ENCODE peak calls at places on chromosome 11, in four cellular contexts. One of them, this sample, is unnamed.

GRCh38 chr11:1116666-1117390 is 40.9 kb upstream of the MUC5AC start:
- DNase-seq in RWPE2: peak
- DNase-seq in heart right ventricle: no peak
- DNase-seq in neuronal stem cell: no peak
- DNase-seq in this sample: no peak

GRCh38 chr11:8018742-8019631 is 31.9 kb downstream of the EIF3F start:
- DNase-seq in neuronal stem cell: peak
- DNase-seq in RWPE2: no peak
- DNase-seq in heart right ventricle: peak
- DNase-seq in this sample: no peak

GRCh38 chr11:18650353-18650752 is 16.2 kb upstream of the SPTY2D1 start:
- DNase-seq in RWPE2: no peak
- DNase-seq in neuronal stem cell: no peak
- DNase-seq in heart right ventricle: no peak
- DNase-seq in this sample: no peak

GRCh38 chr11:131378931-131379330 is 8.5 kb downstream of the NTM start:
- DNase-seq in RWPE2: no peak
- DNase-seq in neuronal stem cell: no peak
- DNase-seq in heart right ventricle: no peak
- DNase-seq in this sample: no peak

GRCh38 chr11:129374993-129375721 is 491 bp upstream of the BARX2 start:
- DNase-seq in neuronal stem cell: peak
- DNase-seq in RWPE2: no peak
- DNase-seq in heart right ventricle: no peak
- DNase-seq in this sample: no peak

GRCh38 chr11:125201525-125202121 is 37.1 kb downstream of the PKNOX2 start:
- DNase-seq in neuronal stem cell: peak
- DNase-seq in RWPE2: no peak
- DNase-seq in heart right ventricle: no peak
- DNase-seq in this sample: no peak

GRCh38 chr11:65590240-65590738 is 5.3 kb downstream of the KCNK7 start:
- DNase-seq in heart right ventricle: peak
- DNase-seq in neuronal stem cell: no peak
- DNase-seq in RWPE2: no peak
- DNase-seq in this sample: no peak

GRCh38 chr11:36155770-36156485 is 133.3 kb downstream of the COMMD9 start:
- DNase-seq in neuronal stem cell: no peak
- DNase-seq in heart right ventricle: no peak
- DNase-seq in RWPE2: no peak
- DNase-seq in this sample: no peak

GRCh38 chr11:6259638-6260019 is at the start of gene CCKBR:
- DNase-seq in heart right ventricle: no peak
- DNase-seq in neuronal stem cell: peak
- DNase-seq in RWPE2: no peak
- DNase-seq in this sample: no peak

GRCh38 chr11:66861774-66862558 is 5.1 kb downstream of the LRFN4 start:
- DNase-seq in neuronal stem cell: no peak
- DNase-seq in RWPE2: no peak
- DNase-seq in heart right ventricle: no peak
- DNase-seq in this sample: no peak

GRCh38 chr11:77083553-77084245 is 16.9 kb downstream of the CAPN5 start:
- DNase-seq in neuronal stem cell: no peak
- DNase-seq in heart right ventricle: no peak
- DNase-seq in RWPE2: peak
- DNase-seq in this sample: no peak

GRCh38 chr11:74579577-74580270 is 12.7 kb upstream of the POLD3 start:
- DNase-seq in neuronal stem cell: no peak
- DNase-seq in RWPE2: no peak
- DNase-seq in heart right ventricle: no peak
- DNase-seq in this sample: no peak

GRCh38 chr11:113603277-113604059 is 102.6 kb downstream of the TMPRSS5 start:
- DNase-seq in neuronal stem cell: no peak
- DNase-seq in heart right ventricle: peak
- DNase-seq in RWPE2: no peak
- DNase-seq in this sample: no peak

GRCh38 chr11:1810761-1811160 is 24.0 kb upstream of the SYT8 start:
- DNase-seq in neuronal stem cell: no peak
- DNase-seq in heart right ventricle: no peak
- DNase-seq in RWPE2: no peak
- DNase-seq in this sample: no peak

GRCh38 chr11:118953265-118953664 is 2.8 kb upstream of the UPK2 start:
- DNase-seq in RWPE2: no peak
- DNase-seq in heart right ventricle: no peak
- DNase-seq in neuronal stem cell: peak
- DNase-seq in this sample: no peak

GRCh38 chr11:69274531-69275016 is 19.4 kb upstream of the MYEOV start:
- DNase-seq in heart right ventricle: no peak
- DNase-seq in neuronal stem cell: no peak
- DNase-seq in RWPE2: peak
- DNase-seq in this sample: no peak

GRCh38 chr11:128299132-128299726 is 288.1 kb downstream of the ETS1 start:
- DNase-seq in neuronal stem cell: no peak
- DNase-seq in heart right ventricle: no peak
- DNase-seq in RWPE2: no peak
- DNase-seq in this sample: no peak

GRCh38 chr11:133078591-133079179 is 453.6 kb downstream of the OPCML start:
- DNase-seq in neuronal stem cell: peak
- DNase-seq in heart right ventricle: peak
- DNase-seq in RWPE2: no peak
- DNase-seq in this sample: no peak

GRCh38 chr11:108654994-108655631 is 9.8 kb upstream of the DDX10 start:
- DNase-seq in heart right ventricle: no peak
- DNase-seq in neuronal stem cell: no peak
- DNase-seq in RWPE2: no peak
- DNase-seq in this sample: no peak

GRCh38 chr11:16001044-16001568 is 355.2 kb downstream of the SOX6 start:
- DNase-seq in RWPE2: no peak
- DNase-seq in neuronal stem cell: no peak
- DNase-seq in heart right ventricle: no peak
- DNase-seq in this sample: no peak

GRCh38 chr11:94766656-94767291 is 1.4 kb upstream of the AMOTL1 start:
- DNase-seq in heart right ventricle: no peak
- DNase-seq in RWPE2: no peak
- DNase-seq in neuronal stem cell: no peak
- DNase-seq in this sample: no peak
- H3K4me3 ChIP-seq in heart right ventricle: no peak
- H3K4me3 ChIP-seq in RWPE2: no peak
- H3K4me3 ChIP-seq in neuronal stem cell: no peak
- H3K4me3 ChIP-seq in this sample: no peak

GRCh38 chr11:72753341-72754148 is 1.3 kb upstream of the ARAP1 start:
- DNase-seq in heart right ventricle: no peak
- DNase-seq in neuronal stem cell: no peak
- DNase-seq in RWPE2: no peak
- DNase-seq in this sample: no peak
- H3K27ac ChIP-seq in heart right ventricle: no peak
- H3K27ac ChIP-seq in neuronal stem cell: no peak
- H3K27ac ChIP-seq in RWPE2: peak
- H3K27ac ChIP-seq in this sample: no peak

GRCh38 chr11:45665933-45666647 is 668 bp upstream of the CHST1 start:
- DNase-seq in RWPE2: no peak
- DNase-seq in heart right ventricle: no peak
- DNase-seq in neuronal stem cell: no peak
- DNase-seq in this sample: no peak
- H3K4me3 ChIP-seq in RWPE2: no peak
- H3K4me3 ChIP-seq in heart right ventricle: peak
- H3K4me3 ChIP-seq in neuronal stem cell: no peak
- H3K4me3 ChIP-seq in this sample: peak

GRCh38 chr11:64223001-64223651 is 2.9 kb downstream of the TRPT1 start:
- DNase-seq in RWPE2: no peak
- DNase-seq in neuronal stem cell: no peak
- DNase-seq in heart right ventricle: no peak
- DNase-seq in this sample: no peak

GRCh38 chr11:64225608-64226506 is at the start of the genes NUDT22 and TRPT1:
- DNase-seq in heart right ventricle: peak
- DNase-seq in neuronal stem cell: peak
- DNase-seq in RWPE2: peak
- DNase-seq in this sample: no peak

GRCh38 chr11:64226507-64227051 is 505 bp downstream of the NUDT22 start:
- DNase-seq in heart right ventricle: peak
- DNase-seq in neuronal stem cell: no peak
- DNase-seq in RWPE2: no peak
- DNase-seq in this sample: no peak

GRCh38 chr11:64224151-64224890 is 1.7 kb downstream of the TRPT1 start:
- DNase-seq in neuronal stem cell: no peak
- DNase-seq in heart right ventricle: no peak
- DNase-seq in RWPE2: peak
- DNase-seq in this sample: no peak

DNA sequence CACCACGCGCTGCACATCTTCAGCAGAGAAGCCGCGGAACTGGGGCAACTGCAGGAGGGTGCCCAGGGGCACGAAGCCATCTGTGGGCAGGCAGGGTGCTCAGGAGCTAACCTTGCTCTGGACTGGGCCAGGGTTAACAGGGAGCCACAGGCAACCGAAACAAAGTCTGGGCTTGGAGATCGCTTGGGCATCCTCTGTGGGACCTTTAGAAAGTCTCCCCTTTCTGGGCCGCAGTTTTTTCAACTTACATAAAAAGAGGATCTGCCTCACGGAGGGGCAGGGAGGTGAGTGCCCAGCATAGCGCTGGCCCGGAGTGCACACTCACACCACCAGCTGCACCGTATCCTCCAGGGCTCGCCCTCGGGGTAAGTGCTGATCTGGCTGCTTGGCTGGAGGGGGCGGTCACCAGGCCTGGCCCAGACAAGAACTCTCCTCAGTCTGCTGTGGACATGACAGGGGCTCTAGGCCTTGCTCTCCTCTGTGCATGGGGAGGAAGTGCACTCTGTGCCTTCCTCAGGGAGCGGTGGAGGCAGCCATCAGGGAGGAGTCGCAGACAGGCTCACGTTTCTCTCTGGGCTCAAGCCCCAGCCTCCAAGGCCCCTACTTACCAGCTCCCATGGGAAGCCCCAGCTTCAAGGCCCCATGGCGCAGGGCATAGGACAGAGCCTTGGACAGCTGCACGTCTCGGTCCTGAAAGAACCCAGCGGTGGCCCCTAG is 937 bp downstream of the TRPT1 start:
- DNase-seq in RWPE2: no peak
- DNase-seq in heart right ventricle: no peak
- DNase-seq in neuronal stem cell: no peak
- DNase-seq in this sample: no peak
- H3K27ac ChIP-seq in RWPE2: peak
- H3K27ac ChIP-seq in heart right ventricle: peak
- H3K27ac ChIP-seq in neuronal stem cell: peak
- H3K27ac ChIP-seq in this sample: peak

GRCh38 chr11:62689421-62690183 is at the start of gene LRRN4CL:
- DNase-seq in neuronal stem cell: no peak
- DNase-seq in heart right ventricle: peak
- DNase-seq in RWPE2: no peak
- DNase-seq in this sample: no peak
- H3K4me3 ChIP-seq in neuronal stem cell: no peak
- H3K4me3 ChIP-seq in heart right ventricle: peak
- H3K4me3 ChIP-seq in RWPE2: no peak
- H3K4me3 ChIP-seq in this sample: no peak

DNA sequence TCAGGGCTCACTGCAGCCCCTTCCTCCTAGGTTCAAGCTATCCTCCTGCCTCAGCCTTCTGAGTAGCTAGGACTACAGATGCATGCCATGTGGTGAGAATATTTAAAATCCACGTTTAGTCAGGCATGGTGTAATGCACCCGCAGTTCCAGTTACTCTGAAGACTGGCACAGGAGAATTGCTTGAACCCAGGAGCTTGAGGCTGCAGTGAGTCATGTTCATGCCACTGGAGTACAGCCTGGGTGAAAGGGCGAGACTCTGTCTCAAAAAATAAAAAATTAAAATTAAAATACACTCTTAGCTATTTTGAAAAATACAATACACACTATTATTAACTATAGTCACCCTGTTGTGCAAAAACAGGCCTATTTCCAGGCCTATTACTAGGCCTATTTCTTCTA is 38.4 kb downstream of the NOX4 start:
- DNase-seq in RWPE2: no peak
- DNase-seq in heart right ventricle: no peak
- DNase-seq in neuronal stem cell: no peak
- DNase-seq in this sample: no peak
- H3K27ac ChIP-seq in RWPE2: no peak
- H3K27ac ChIP-seq in heart right ventricle: no peak
- H3K27ac ChIP-seq in neuronal stem cell: no peak
- H3K27ac ChIP-seq in this sample: no peak

DNA sequence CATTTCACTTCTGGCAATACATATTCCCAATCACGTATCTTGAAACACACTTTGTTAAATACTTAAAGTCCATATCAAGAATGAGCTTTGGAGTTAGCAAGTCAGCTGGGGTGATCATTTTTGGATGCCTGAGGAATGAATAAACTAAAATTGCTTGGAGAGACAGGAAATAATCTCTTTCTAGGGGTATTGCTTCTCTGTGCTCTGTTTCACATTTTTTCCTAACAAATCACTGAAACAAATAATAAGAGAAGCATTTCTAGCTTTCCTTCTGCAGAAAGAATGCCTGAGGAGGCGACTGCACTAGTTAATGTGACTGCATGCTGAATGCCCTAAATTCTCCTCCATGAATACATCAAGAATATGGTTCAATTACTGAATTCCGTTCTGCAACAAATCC is 541.4 kb upstream of the CCDC90B start:
- DNase-seq in neuronal stem cell: no peak
- DNase-seq in RWPE2: no peak
- DNase-seq in heart right ventricle: no peak
- DNase-seq in this sample: no peak
- H3K4me3 ChIP-seq in neuronal stem cell: no peak
- H3K4me3 ChIP-seq in RWPE2: no peak
- H3K4me3 ChIP-seq in heart right ventricle: no peak
- H3K4me3 ChIP-seq in this sample: no peak

DNA sequence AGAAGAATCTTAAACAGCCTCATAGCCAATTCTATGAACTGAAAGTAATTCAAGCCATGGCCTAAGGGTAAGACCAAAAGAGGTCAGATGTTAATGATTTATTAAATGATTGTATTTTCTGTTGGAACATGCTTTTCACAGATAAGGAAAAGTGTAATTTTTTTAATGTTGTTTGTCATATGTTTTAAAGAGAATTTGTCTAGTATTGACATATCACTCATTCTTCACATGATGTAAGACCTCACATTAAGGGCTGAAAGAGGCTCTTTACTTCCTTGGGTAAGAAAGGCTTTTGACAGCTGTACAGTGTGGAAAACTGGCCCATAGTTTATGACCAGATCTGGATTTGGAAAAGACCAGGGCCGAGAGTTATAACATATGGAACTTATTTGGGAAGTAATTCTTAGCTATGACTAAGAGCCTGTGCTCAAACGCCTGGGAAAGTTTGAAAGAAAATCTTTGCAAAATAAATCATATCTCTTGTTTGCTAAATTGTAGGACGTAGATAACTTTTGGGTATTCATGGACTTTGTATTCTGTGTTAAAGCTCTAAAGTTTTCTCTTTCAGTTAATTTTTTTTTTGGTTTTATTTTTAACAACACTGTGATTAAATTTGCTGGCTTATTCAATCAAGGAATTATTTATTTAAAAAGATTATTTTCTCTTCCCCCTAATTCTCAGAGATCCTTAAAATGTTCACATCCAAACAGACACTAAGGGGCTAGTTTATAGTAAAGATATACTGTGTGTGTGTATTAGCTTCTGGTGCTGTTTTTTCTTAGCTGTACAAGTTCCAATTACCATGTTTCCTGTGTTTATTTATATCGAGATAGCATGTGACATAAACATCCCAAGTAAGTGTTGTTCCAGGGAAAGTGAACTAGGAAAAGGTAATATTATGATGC is 162.2 kb downstream of the ARHGAP42 start:
- DNase-seq in neuronal stem cell: no peak
- DNase-seq in RWPE2: no peak
- DNase-seq in heart right ventricle: no peak
- DNase-seq in this sample: no peak
- H3K27ac ChIP-seq in neuronal stem cell: no peak
- H3K27ac ChIP-seq in RWPE2: no peak
- H3K27ac ChIP-seq in heart right ventricle: peak
- H3K27ac ChIP-seq in this sample: peak

GRCh38 chr11:103525069-103525468 is 415.8 kb downstream of the DYNC2H1 start:
- DNase-seq in RWPE2: no peak
- DNase-seq in neuronal stem cell: no peak
- DNase-seq in heart right ventricle: no peak
- DNase-seq in this sample: no peak
- H3K4me3 ChIP-seq in RWPE2: no peak
- H3K4me3 ChIP-seq in neuronal stem cell: no peak
- H3K4me3 ChIP-seq in heart right ventricle: no peak
- H3K4me3 ChIP-seq in this sample: no peak

This sample was measured in esophagus squamous epithelium.